ENCODE peak calls at places on chromosome 20, in seven cellular contexts. S, Q, H, V, O, N and F are unnamed samples.

GRCh38 chr20:8094415-8094818 is 37.6 kb upstream of the PLCB1 start:
- DNase-seq in Q (peak; percentile 22), V (no peak), O (no peak), H (peak; percentile 24), N (no peak), S (peak; percentile 22), F (no peak)

GRCh38 chr20:38873050-38873581 is 53.1 kb upstream of the FAM83D start:
- DNase-seq in H (no peak), Q (no peak), O (no peak), S (no peak), V (no peak), N (no peak), F (no peak)

GRCh38 chr20:37845261-37845681 is 57.7 kb upstream of the VSTM2L start:
- DNase-seq in N (no peak), Q (no peak), V (no peak), S (no peak), O (no peak), H (peak; percentile 69), F (no peak)

GRCh38 chr20:49811825-49812462 is 684 bp upstream of the SLC9A8 start:
- DNase-seq in Q (peak; percentile 68), N (peak; percentile 63), H (peak; percentile 52), V (peak; percentile 11), S (peak; percentile 63), O (no peak), F (no peak)

GRCh38 chr20:63707558-63708300 is at the start of the genes ARFRP1 and ZGPAT:
- DNase-seq in H (peak; percentile 91), N (peak; percentile 87), S (peak; percentile 67), V (peak; percentile 86), O (no peak), Q (peak; percentile 75), F (peak; percentile 84)

GRCh38 chr20:50187403-50188051 is 3.1 kb upstream of the CEBPB start:
- DNase-seq in N (no peak), S (peak; percentile 59), H (peak; percentile 41), O (no peak), V (no peak), Q (peak; percentile 36), F (no peak)

GRCh38 chr20:5748246-5748645 is 2.0 kb upstream of the SHLD1 start:
- DNase-seq in V (no peak), O (no peak), S (no peak), N (no peak), Q (no peak), H (no peak), F (no peak)

GRCh38 chr20:23050847-23051627 is 1.6 kb upstream of the THBD start:
- DNase-seq in O (peak; percentile 78), N (peak; percentile 78), Q (peak; percentile 93), S (peak; percentile 52), H (peak; percentile 96), V (peak; percentile 87), F (peak; percentile 88)

GRCh38 chr20:57977588-57977987 is 250.9 kb downstream of the ANKRD60 start:
- DNase-seq in O (no peak), N (no peak), S (no peak), H (no peak), Q (no peak), V (no peak), F (no peak)

GRCh38 chr20:3226093-3226492 is 12.9 kb downstream of the SLC4A11 start:
- DNase-seq in N (no peak), O (no peak), S (no peak), H (no peak), V (no peak), Q (no peak), F (no peak)

DNA sequence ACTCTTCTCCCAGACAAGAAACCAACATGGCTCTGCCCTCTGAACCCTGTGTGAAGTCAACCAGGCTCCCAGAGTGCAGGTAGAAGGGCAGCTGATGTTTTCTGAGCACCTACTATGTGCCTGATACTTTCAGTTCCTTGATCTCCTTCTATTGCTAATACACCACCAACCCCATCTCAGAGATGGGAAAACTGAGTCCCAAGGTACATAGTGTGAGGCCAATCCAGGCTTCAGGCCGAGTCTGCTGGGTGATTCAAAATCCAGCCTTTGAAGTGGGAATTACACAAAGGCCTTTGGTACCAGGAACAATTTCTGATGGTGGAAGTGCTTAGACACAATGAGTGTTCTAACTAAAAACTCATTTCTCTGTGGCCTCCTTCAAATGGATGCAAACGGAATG is 96.3 kb downstream of the NFATC2 start:
- DNase-seq in N (no peak), S (no peak), V (no peak), O (no peak), Q (no peak), H (no peak), F (no peak)
- H2AK5ac ChIP-seq in N (peak overlapping the region; percentile 91), S (peak overlapping the region; percentile 91), V (no peak overlapping the region), O (no peak overlapping the region), Q (no peak overlapping the region), H (no peak overlapping the region), F (no peak overlapping the region)

DNA sequence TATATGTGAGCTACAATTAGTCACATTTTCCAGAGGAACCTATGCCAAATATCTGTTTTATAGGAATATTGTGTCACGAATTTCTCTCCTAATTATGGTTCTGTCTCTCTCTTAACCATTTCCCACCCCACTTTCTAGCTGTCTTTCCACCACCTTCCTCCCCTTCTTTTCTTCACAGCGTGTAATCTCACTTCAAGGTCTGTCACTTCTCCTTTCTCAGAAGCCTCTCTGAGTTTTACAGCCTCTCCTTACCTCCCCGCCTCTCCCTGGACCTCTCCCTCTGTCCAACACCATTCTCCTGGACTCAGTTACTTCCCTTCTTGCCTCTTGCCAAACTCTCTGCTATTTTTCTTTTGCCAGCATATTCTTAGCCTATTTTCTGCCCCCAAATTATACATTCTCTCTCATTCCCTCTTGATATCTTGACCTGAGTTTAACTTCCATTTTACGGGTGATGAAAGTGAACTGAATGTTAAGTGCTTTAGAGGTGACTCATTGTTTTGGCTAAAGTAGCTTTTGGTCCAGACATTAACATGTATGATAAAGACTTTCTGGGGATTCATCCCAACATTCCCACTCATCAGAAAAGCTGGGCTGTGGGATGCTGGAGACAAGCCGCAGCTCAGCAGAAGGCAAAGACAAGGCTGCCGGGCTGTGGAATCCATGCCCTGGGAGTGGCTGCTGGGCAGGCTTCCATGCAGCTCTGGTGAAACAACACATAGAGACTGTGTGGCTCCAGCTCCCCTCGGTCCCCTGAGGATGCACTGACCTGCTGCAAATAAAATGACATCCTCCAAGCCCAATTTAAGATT is 90.1 kb upstream of the SYNDIG1 start:
- DNase-seq in N (no peak), V (no peak), Q (no peak), S (peak; percentile 33), O (no peak), H (peak; percentile 69), F (peak; percentile 19)
- H2AK5ac ChIP-seq in N (no peak overlapping the region), V (no peak overlapping the region), Q (no peak overlapping the region), S (no peak overlapping the region), O (no peak overlapping the region), H (no peak overlapping the region), F (no peak overlapping the region)

GRCh38 chr20:24840121-24840713 is 108.9 kb upstream of the CST7 start:
- DNase-seq in O (no peak), H (no peak), Q (no peak), S (no peak), V (no peak), N (no peak), F (no peak)
- H2AK5ac ChIP-seq in O (no peak overlapping the region), H (no peak overlapping the region), Q (no peak overlapping the region), S (no peak overlapping the region), V (no peak overlapping the region), N (no peak overlapping the region), F (no peak overlapping the region)

DNA sequence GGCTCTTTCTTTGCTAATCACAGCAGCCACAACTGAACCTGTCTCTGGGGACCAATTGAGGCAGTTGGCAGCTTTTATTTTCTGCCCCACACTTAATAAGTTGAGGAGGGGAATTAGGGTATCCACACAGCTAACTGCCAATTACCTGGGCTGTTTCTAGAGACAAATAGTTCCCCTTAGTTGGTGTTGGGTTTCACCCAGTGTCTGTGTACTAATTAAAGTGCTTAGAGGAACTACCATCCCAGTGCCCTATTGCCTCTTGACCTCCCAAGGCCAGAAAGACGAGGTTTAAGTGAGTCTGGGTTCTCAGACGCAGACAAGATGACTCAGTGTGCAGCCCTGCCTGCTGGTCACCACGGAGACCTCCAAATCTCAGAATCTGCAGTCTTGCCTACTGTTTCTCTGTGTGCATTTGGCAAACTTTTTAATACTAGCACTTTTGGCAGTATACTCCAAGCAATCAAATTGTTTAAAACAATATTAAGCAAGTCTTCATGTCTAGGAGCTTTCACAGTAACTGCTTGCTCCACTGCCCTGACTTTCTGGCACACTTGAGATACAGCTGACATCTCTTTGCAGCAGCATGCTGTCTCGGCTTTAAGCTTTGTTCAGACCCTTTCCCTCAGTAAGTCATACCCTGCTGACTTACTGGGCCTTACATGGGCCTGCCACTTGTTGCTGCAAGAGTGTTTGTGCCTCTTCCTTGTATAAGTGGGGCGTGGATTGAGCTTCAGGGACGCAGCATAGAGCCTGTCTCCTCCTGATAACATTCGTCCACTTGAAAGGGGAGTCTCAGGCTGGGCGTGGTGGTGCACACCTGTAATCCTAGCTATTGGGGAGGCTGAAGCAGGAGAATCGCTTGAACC is 31.9 kb downstream of the STK35 start:
- DNase-seq in S (peak; percentile 79), O (no peak), H (peak; percentile 40), Q (peak; percentile 90), V (peak; percentile 44), N (peak; percentile 88), F (no peak)
- H2AK5ac ChIP-seq in S (peak overlapping the region; percentile 46), O (peak overlapping the region; percentile 15), H (no peak overlapping the region), Q (peak overlapping the region; percentile 49), V (no peak overlapping the region), N (peak overlapping the region; percentile 77), F (no peak overlapping the region)

GRCh38 chr20:11851646-11852045 is 66.0 kb upstream of the BTBD3 start:
- DNase-seq in H (no peak), Q (no peak), O (no peak), S (peak; percentile 8), V (no peak), N (no peak), F (no peak)

GRCh38 chr20:11852801-11853200 is 64.9 kb upstream of the BTBD3 start:
- DNase-seq in V (no peak), O (no peak), S (peak; percentile 28), Q (no peak), H (no peak), N (peak; percentile 8), F (no peak)

GRCh38 chr20:11853359-11853758 is 64.3 kb upstream of the BTBD3 start:
- DNase-seq in V (no peak), S (peak; percentile 52), O (no peak), N (peak; percentile 74), H (no peak), Q (peak; percentile 6), F (no peak)

GRCh38 chr20:11850901-11851300 is 66.8 kb upstream of the BTBD3 start:
- DNase-seq in Q (peak; percentile 73), N (peak; percentile 7), V (no peak), S (peak; percentile 68), H (no peak), O (no peak), F (no peak)

GRCh38 chr20:11852189-11852588 is 65.5 kb upstream of the BTBD3 start:
- DNase-seq in H (no peak), V (no peak), Q (no peak), N (no peak), S (no peak), O (no peak), F (no peak)
- H2AK5ac ChIP-seq in H (no peak overlapping the region), V (no peak overlapping the region), Q (no peak overlapping the region), N (peak overlapping the region; percentile 8), S (peak overlapping the region; percentile 91), O (no peak overlapping the region), F (no peak overlapping the region)

GRCh38 chr20:20463933-20464374 is 96.0 kb downstream of the INSM1 start:
- DNase-seq in H (peak; percentile 92), O (peak; percentile 56), Q (peak; percentile 29), V (peak; percentile 85), S (no peak), N (no peak), F (peak; percentile 82)
- H2AK5ac ChIP-seq in H (no peak overlapping the region), O (no peak overlapping the region), Q (no peak overlapping the region), V (no peak overlapping the region), S (no peak overlapping the region), N (no peak overlapping the region), F (no peak overlapping the region)